ENCODE peak calls at places on chromosomes 3 and 15, in six cellular contexts. K, S, U, M, V and Z are unnamed samples.

GRCh38 chr15:27250223-27250622 is 279.2 kb downstream of the GABRG3 start:
- DNase-seq in M (no peak), V (no peak), U (no peak), S (no peak), K (no peak), Z (no peak)

GRCh38 chr15:80597081-80597480 is 98.0 kb upstream of the ABHD17C start:
- DNase-seq in S (no peak), V (peak; percentile 11), M (no peak), U (no peak), K (no peak), Z (no peak)

GRCh38 chr15:80070840-80071239 is 11.4 kb downstream of the ZFAND6 start:
- DNase-seq in U (no peak), K (no peak), V (no peak), M (no peak), S (no peak), Z (no peak)

GRCh38 chr3:108524547-108524946 is 14.2 kb upstream of the MYH15 start:
- DNase-seq in U (no peak), K (no peak), M (no peak), S (no peak), V (no peak), Z (no peak)

GRCh38 chr15:91302588-91303439 is 202.8 kb downstream of the SV2B start:
- DNase-seq in M (peak; percentile 83), K (peak; percentile 46), V (no peak), S (peak; percentile 16), U (peak; percentile 51), Z (no peak)

GRCh38 chr3:129120254-129121004 is 1.2 kb downstream of the RAB43 start:
- DNase-seq in M (peak; percentile 67), V (peak; percentile 88), K (peak; percentile 87), S (peak; percentile 93), U (peak; percentile 51), Z (peak; percentile 94)

GRCh38 chr3:159499031-159499793 is 489.4 kb upstream of the IL12A start:
- DNase-seq in K (no peak), M (no peak), U (no peak), V (no peak), S (no peak), Z (no peak)

GRCh38 chr3:156509209-156510174 is 45.4 kb downstream of the SSR3 start:
- DNase-seq in S (no peak), K (peak; percentile 80), U (peak; percentile 37), V (no peak), M (peak; percentile 63), Z (no peak)

GRCh38 chr3:185153170-185153733 is 392 bp upstream of the C3orf70 start:
- DNase-seq in U (no peak), V (no peak), M (peak; percentile 73), S (peak; percentile 29), K (peak; percentile 17), Z (no peak)

DNA sequence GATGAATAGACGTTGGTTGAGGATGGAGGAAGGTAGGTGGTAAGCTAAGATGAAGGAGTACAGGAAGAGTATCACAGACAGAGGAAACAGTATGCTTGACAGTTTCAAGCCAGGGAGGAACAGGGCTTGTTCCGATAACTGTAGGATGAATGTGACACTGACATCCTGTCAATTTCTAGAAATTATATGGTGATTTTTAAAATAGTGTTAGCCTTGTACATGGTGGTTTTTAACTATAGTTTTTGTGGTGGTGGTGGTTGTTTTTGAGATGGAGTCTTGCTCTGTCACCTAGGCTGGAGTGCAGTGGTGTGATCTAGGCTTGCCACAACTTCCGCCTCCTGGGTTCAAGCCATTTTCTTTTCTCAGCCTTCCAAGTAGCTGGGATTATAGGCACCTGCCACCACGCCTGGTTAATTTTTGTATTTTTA is 92.8 kb downstream of the FNDC3B start:
- DNase-seq in U (no peak), M (no peak), K (no peak), V (no peak), S (no peak), Z (no peak)
- H3K4me1 ChIP-seq in U (peaks cover 39% of the 10 kb centered on the region), M (peaks cover 20% of the 10 kb centered on the region), K (peaks cover 77% of the 10 kb centered on the region), V (peaks cover 44% of the 10 kb centered on the region), S (peaks cover 38% of the 10 kb centered on the region), Z (peaks cover 37% of the 10 kb centered on the region)

GRCh38 chr3:126460386-126460785 is 15.3 kb downstream of the ZXDC start:
- DNase-seq in K (no peak), S (no peak), U (no peak), V (no peak), M (no peak), Z (no peak)
- TF ChIP-seq POLR2AphosphoS5 in K (no peak), S (no peak), U (no peak), V (no peak), M (no peak), Z (no peak)

DNA sequence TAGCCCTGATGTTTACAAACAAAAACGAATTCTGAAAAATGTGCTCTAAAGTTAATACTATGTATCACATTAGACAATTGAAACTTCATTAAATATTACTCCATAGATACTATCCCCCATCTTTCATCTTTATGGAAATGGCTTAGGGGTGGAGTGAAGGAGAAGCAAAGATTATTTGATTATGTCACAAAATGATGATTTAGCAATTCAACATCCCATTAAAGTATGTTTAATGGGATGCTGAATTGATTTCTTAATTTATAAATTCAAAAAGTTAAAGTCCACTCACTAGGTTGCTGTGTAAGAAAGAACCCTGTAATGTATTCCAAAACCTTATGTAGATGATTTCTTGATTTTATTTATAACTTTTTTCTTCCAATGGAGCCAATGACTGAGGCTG is 201.1 kb downstream of the WDR72 start:
- DNase-seq in V (no peak), K (no peak), U (no peak), S (no peak), M (no peak), Z (no peak)
- H3K4me1 ChIP-seq in V (no peaks in the 10 kb centered on the region), K (no peaks in the 10 kb centered on the region), U (peaks cover 2% of the 10 kb centered on the region), S (peaks cover 11% of the 10 kb centered on the region), M (no peaks in the 10 kb centered on the region), Z (no peaks in the 10 kb centered on the region)

GRCh38 chr3:133576169-133576568 is 2.7 kb downstream of the CDV3 start:
- DNase-seq in U (no peak), M (no peak), K (peak; percentile 32), S (no peak), V (no peak), Z (no peak)
- TF ChIP-seq POLR2AphosphoS5 in U (no peak), M (no peak), K (no peak), S (no peak), V (no peak), Z (no peak)

DNA sequence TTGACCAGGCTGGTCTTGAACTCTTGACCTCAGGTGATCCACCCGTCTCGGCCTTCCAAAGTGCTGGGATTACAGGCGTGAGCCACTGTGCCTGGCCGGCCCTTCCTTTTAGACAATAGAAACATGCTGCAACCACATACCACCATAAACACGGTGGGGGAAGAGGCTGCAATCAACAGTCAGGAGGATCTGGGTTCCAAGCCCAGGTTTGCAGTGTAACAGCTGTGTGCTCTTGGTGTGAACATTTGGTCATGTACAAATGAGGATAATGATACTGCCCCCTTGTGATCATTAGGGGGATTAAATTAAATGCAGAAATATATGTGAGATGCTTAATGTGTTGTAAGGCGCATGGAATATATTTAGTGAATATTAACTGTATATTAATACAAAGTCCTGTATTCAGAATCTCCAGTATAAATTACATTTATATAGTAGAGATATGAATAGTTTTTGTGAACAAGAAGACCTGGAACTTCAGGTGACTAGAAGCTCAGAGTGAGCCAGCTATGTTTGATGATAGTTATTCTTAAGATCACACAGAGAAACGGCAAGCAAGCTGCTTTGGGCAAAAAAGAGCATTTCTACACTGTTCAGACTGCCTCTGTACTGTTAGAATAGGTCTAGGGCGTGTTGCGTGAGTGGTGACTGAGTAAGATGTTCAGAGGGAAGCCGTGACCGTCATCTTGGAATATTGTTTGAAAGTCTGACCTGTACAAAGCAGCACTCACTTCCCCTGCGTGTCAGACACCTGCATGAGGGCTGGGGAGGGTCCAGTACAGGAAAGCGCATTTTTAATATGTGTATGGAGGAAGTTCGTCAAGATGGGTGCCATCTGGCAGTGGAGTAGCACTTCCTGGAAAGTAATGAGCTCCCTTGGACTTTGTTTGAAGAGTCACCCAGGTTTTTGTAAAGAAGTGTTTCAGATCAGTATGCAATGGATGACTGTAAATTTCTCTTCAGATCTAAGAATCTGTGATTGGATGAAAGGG is 125.8 kb downstream of the PGPEP1L start:
- DNase-seq in U (peak; percentile 31), V (no peak), M (peak; percentile 67), K (peak; percentile 49), S (no peak), Z (no peak)
- H3K4me1 ChIP-seq in U (no peaks in the 10 kb centered on the region), V (peaks cover 19% of the 10 kb centered on the region), M (peaks cover 3% of the 10 kb centered on the region), K (peaks cover 2% of the 10 kb centered on the region), S (peaks cover 11% of the 10 kb centered on the region), Z (no peaks in the 10 kb centered on the region)